ENCODE peak calls at places on chromosomes 11 and 22, in ten cellular contexts. O is lung, A is psoas muscle, H is uterus, E is mucosa of descending colon, T is transverse colon, P is AG09309, U is pancreas, G is endothelial cell, S is HFF-Myc. Q is an unnamed sample.

GRCh38 chr11:110251837-110252236 is 44.6 kb downstream of the RDX start:
- DNase-seq in O (no peak), A (no peak), H (no peak), E (no peak), T (no peak), P (peak), U (peak), G (no peak), S (peak), Q (peak)

GRCh38 chr11:35525501-35526175 is at the start of gene PAMR1:
- DNase-seq in O (no peak), A (peak), H (peak), E (peak), T (peak), P (no peak), U (peak), G (peak), S (no peak), Q (peak)

GRCh38 chr11:44633641-44634040 is 68.2 kb downstream of the CD82 start:
- DNase-seq in O (peak), A (no peak), H (no peak), E (no peak), T (no peak), P (no peak), U (no peak), G (no peak), S (no peak), Q (no peak)

GRCh38 chr22:30905696-30906341 is 62.8 kb downstream of the MORC2 start:
- DNase-seq in O (no peak), A (no peak), H (no peak), E (no peak), T (no peak), P (no peak), U (no peak), G (no peak), S (no peak), Q (no peak)

GRCh38 chr11:19679952-19680823 is 32.4 kb upstream of the NAV2 start:
- DNase-seq in O (peak), A (peak), H (peak), E (peak), T (peak), P (peak), U (peak), G (no peak), S (peak), Q (peak)

GRCh38 chr22:37326726-37327125 is 44.4 kb downstream of the CYTH4 start:
- DNase-seq in O (peak), A (no peak), H (no peak), E (peak), T (peak), P (no peak), U (peak), G (no peak), S (no peak), Q (peak)

GRCh38 chr11:112231952-112232351 is 5.7 kb downstream of the PTS start:
- DNase-seq in O (no peak), A (no peak), H (no peak), E (no peak), T (no peak), P (no peak), U (no peak), G (no peak), S (no peak), Q (no peak)

GRCh38 chr11:117583063-117583801 is 213.8 kb downstream of the DSCAML1 start:
- DNase-seq in O (no peak), A (no peak), H (no peak), E (no peak), T (no peak), P (no peak), U (no peak), G (no peak), S (no peak), Q (no peak)

GRCh38 chr11:91194551-91194950 is 971.7 kb upstream of the CHORDC1 start:
- DNase-seq in O (no peak), A (no peak), H (no peak), E (no peak), T (no peak), P (no peak), U (no peak), G (no peak), S (no peak), Q (no peak)

GRCh38 chr22:27913162-27913741 is 5.8 kb downstream of the PITPNB start:
- DNase-seq in O (no peak), A (no peak), H (no peak), E (no peak), T (no peak), P (no peak), U (no peak), G (no peak), S (no peak), Q (no peak)

GRCh38 chr11:86503131-86503530 is 128.4 kb downstream of the CCDC81 start:
- DNase-seq in O (no peak), A (no peak), H (no peak), E (no peak), T (no peak), P (no peak), U (no peak), G (no peak), S (no peak), Q (no peak)

GRCh38 chr11:3867209-3868071 is 12.0 kb downstream of the STIM1 start:
- DNase-seq in O (no peak), A (no peak), H (no peak), E (no peak), T (no peak), P (no peak), U (peak), G (no peak), S (no peak), Q (no peak)

GRCh38 chr11:28100665-28101064 is 7.3 kb downstream of the KIF18A start:
- DNase-seq in O (no peak), A (no peak), H (no peak), E (no peak), T (no peak), P (no peak), U (no peak), G (no peak), S (no peak), Q (no peak)

GRCh38 chr11:30478923-30479322 is 107.2 kb downstream of the MPPED2 start:
- DNase-seq in O (no peak), A (peak), H (peak), E (no peak), T (no peak), P (no peak), U (no peak), G (no peak), S (no peak), Q (no peak)

GRCh38 chr22:38397189-38398097 is 57.6 kb downstream of the KCNJ4 start:
- DNase-seq in O (peak), A (no peak), H (peak), E (peak), T (peak), P (no peak), U (peak), G (peak), S (no peak), Q (peak)

GRCh38 chr11:29530961-29531360 is 485.9 kb downstream of the KCNA4 start:
- DNase-seq in O (no peak), A (no peak), H (no peak), E (no peak), T (no peak), P (no peak), U (no peak), G (no peak), S (no peak), Q (no peak)

GRCh38 chr11:94315664-94316063 is 11.3 kb downstream of the IZUMO1R start:
- DNase-seq in O (no peak), A (no peak), H (peak), E (no peak), T (no peak), P (no peak), U (no peak), G (no peak), S (peak), Q (no peak)

GRCh38 chr11:73856001-73856663 is 20.5 kb downstream of the COA4 start:
- DNase-seq in O (no peak), A (no peak), H (no peak), E (no peak), T (no peak), P (no peak), U (no peak), G (no peak), S (no peak), Q (no peak)

GRCh38 chr22:25125693-25126357 is 73.8 kb upstream of the CRYBB3 start:
- DNase-seq in O (no peak), A (no peak), H (no peak), E (no peak), T (no peak), P (no peak), U (no peak), G (no peak), S (no peak), Q (no peak)

GRCh38 chr11:69293819-69294505 is at the start of gene MYEOV:
- DNase-seq in O (peak), A (no peak), H (no peak), E (peak), T (peak), P (no peak), U (no peak), G (no peak), S (no peak), Q (peak)

GRCh38 chr11:18987454-18988231 is 48.4 kb upstream of the MRGPRX1 start:
- DNase-seq in O (no peak), A (no peak), H (no peak), E (no peak), T (no peak), P (no peak), U (no peak), G (no peak), S (no peak), Q (no peak)

DNA sequence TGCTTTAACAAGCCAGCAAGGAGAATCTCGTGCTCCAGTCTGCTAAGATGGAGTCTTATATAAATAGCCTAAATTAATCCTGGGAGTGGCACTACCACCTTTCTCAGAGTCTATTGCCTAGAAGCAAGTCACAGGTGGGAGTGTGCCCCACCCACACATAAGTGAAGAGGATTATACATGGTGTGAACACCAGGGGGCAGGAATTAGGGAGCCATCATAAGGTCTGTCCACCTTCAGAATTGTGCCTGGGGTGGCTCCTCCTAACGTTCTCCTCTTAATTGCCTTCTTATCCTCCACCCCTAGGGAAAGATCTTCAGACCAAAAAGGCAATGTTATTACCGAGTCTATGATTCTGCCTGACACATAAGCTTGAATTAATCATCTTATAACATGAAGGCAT is 276.8 kb upstream of the SESN3 start:
- DNase-seq in O (no peak), A (no peak), H (no peak), E (no peak), T (no peak), P (no peak), U (no peak), G (no peak), S (no peak), Q (no peak)
- TF ChIP-seq CTCF in O (no peak), A (no peak), H (no peak), E (no peak), T (no peak), P (no peak), U (no peak), G (no peak), S (peak), Q (no peak)

DNA sequence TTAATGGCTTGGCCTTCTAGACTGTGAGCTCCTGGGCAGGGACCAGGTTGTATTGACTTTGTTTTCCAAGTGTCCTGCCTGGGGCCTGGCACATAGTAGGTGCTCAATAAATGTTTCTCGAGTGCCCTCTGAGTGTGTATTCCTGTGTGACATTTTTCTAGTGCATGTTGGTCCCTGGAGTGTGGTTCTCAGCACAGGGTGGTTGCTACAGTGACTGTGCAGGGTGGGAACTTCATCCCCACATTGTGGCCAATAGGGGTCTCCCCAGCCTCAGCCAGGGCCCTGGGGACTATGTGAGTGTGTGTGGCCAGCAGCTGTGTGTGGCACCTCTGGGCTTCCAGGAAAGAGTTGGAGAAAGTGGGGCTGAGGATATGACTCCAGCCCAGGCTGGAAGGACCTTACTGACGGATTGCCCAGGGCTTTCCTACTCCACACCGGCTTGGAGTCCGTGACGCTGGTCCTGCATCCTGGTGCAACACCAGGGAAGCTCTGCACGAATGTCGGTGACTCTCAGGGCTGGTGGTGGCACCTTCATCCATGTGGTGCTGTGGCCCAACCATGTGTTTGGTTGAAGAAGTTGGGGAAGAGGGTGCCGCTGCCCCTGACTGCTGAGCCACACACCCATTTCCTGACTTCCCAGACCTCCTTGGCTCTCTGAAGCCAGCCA is 9.0 kb upstream of the MARK2 start:
- DNase-seq in O (no peak), A (no peak), H (no peak), E (no peak), T (no peak), P (no peak), U (no peak), G (peak), S (peak), Q (peak)
- TF ChIP-seq CTCF in O (no peak), A (no peak), H (no peak), E (no peak), T (no peak), P (peak), U (no peak), G (no peak), S (peak), Q (peak)

DNA sequence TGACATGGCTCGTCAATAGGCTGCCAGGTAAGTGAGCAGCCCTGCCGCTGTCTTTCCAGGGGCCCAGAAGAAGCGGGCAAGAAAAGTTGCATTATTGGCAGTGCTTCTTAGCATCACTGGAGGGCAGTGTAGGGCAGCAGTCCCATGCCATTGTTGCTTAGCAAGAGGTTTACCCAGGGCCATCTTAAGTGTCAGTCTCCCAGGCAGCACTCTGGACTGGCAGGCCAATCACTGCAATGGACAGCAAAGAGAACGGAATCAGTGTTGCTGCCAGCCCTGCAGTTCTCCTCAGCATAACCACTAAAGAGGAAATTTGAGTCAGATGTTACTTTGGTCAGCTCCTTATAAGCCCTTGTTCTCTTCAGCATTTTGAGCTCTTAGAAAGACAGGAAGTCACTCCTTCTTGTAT is 13.4 kb upstream of the GRK2 start:
- DNase-seq in O (no peak), A (peak), H (no peak), E (no peak), T (no peak), P (no peak), U (no peak), G (no peak), S (no peak), Q (peak)
- TF ChIP-seq CTCF in O (no peak), A (no peak), H (no peak), E (no peak), T (no peak), P (peak), U (no peak), G (peak), S (peak), Q (no peak)

GRCh38 chr22:45212306-45212709 is 28.4 kb downstream of the KIAA0930 start:
- DNase-seq in O (peak), A (peak), H (peak), E (peak), T (peak), P (peak), U (no peak), G (peak), S (peak), Q (no peak)
- TF ChIP-seq CTCF in O (no peak), A (no peak), H (no peak), E (no peak), T (no peak), P (peak), U (no peak), G (no peak), S (peak), Q (no peak)

DNA sequence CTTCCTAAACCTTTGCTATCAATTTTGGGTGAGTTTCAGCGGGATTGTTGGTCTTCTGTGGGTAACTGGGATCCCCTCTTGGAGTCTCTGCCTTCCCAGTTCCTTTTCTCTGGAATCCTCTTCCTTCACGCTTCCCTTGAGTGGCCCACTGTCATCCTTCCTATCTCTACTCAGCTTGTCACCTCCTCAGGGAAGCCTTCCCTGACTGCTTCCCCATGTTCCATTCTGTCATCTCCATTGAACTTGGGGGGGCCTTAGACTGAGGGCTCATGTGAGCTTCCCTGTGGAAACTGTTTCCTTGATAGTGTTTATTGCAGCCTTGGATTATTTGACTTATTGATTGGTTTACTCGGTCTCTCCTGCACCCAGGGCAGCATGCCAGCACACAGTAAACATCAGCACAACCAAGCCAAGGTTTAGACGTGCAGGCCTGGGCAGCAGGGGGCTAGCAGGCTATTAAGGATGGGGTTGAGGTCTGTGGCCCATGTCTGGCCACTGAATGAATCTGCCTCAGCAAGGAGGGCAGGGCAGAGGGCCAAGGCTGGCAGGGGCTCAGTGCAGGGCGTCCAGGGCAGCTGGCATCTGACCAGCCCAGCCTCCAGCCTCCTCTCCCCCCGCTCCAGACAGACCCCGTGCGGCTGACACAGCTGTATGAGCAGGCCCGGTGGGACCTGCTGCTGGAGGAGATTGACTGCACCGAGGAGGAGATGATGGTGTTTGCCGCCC is 7.2 kb downstream of the TRPT1 start:
- DNase-seq in O (no peak), A (no peak), H (no peak), E (no peak), T (no peak), P (no peak), U (peak), G (no peak), S (no peak), Q (no peak)
- TF ChIP-seq CTCF in O (no peak), A (no peak), H (no peak), E (no peak), T (no peak), P (no peak), U (no peak), G (no peak), S (no peak), Q (no peak)

GRCh38 chr22:23681026-23681809 is 9.6 kb upstream of the RGL4 start:
- DNase-seq in O (no peak), A (no peak), H (peak), E (no peak), T (no peak), P (no peak), U (no peak), G (no peak), S (no peak), Q (no peak)
- TF ChIP-seq CTCF in O (no peak), A (no peak), H (no peak), E (no peak), T (no peak), P (no peak), U (no peak), G (no peak), S (no peak), Q (no peak)

GRCh38 chr22:46444390-46444854 is 93.0 kb downstream of the CELSR1 start:
- DNase-seq in O (no peak), A (no peak), H (no peak), E (peak), T (no peak), P (no peak), U (no peak), G (no peak), S (no peak), Q (no peak)
- TF ChIP-seq CTCF in O (no peak), A (no peak), H (no peak), E (no peak), T (no peak), P (no peak), U (no peak), G (no peak), S (no peak), Q (no peak)

Q was measured in Calu3.